ENCODE peak calls at places on chromosomes 12 and 14, in six cellular contexts. D is left ventricle myocardium inferior, W is lower leg skin, G is H7, T is body of pancreas, H is astrocyte of the spinal cord. M is an unnamed sample.

GRCh38 chr14:26332966-26333365 is 264.9 kb downstream of the NOVA1 start:
- DNase-seq in D (no peak), W (peak; percentile 34), G (no peak), T (no peak), H (no peak), M (no peak)

GRCh38 chr12:123142948-123143752 is 7.7 kb downstream of the PITPNM2 start:
- DNase-seq in D (no peak), W (no peak), G (no peak), T (no peak), H (peak; percentile 53), M (no peak)

GRCh38 chr14:80211143-80212024 is at the start of gene DIO2:
- DNase-seq in D (peak; percentile 56), W (peak; percentile 16), G (no peak), T (peak; percentile 60), H (no peak), M (no peak)

GRCh38 chr12:46578190-46578982 is 205.8 kb upstream of the SLC38A2 start:
- DNase-seq in D (no peak), W (no peak), G (no peak), T (no peak), H (no peak), M (no peak)

GRCh38 chr12:50221228-50222008 is 54.2 kb upstream of the CERS5 start:
- DNase-seq in D (no peak), W (no peak), G (peak; percentile 46), T (no peak), H (peak; percentile 91), M (no peak)

GRCh38 chr14:60254176-60254575 is 5.2 kb downstream of the PPM1A start:
- DNase-seq in D (no peak), W (no peak), G (no peak), T (peak; percentile 34), H (no peak), M (no peak)

GRCh38 chr12:132046561-132046960 is 96.8 kb downstream of the EP400 start:
- DNase-seq in D (no peak), W (no peak), G (no peak), T (no peak), H (peak; percentile 88), M (peak; percentile 42)

GRCh38 chr12:102396276-102396675 is 84.1 kb downstream of the IGF1 start:
- DNase-seq in D (no peak), W (no peak), G (no peak), T (no peak), H (no peak), M (no peak)

GRCh38 chr14:101525646-101526527 is 35.4 kb upstream of the DIO3 start:
- DNase-seq in D (no peak), W (no peak), G (no peak), T (no peak), H (no peak), M (no peak)

GRCh38 chr14:53715390-53715730 is 241.3 kb downstream of the BMP4 start:
- DNase-seq in D (no peak), W (no peak), G (no peak), T (no peak), H (peak; percentile 76), M (no peak)

GRCh38 chr12:59357811-59358210 is 238.0 kb upstream of the SLC16A7 start:
- DNase-seq in D (no peak), W (no peak), G (no peak), T (no peak), H (no peak), M (no peak)

GRCh38 chr14:91545946-91546716 is 36.0 kb upstream of the PPP4R3A start:
- DNase-seq in D (no peak), W (no peak), G (no peak), T (no peak), H (no peak), M (no peak)

GRCh38 chr12:53998900-53999236 is 1.1 kb upstream of the HOXC9 start:
- DNase-seq in D (no peak), W (no peak), G (no peak), T (no peak), H (no peak), M (no peak)

GRCh38 chr12:14841761-14842160 is 1.6 kb downstream of the ART4 start:
- DNase-seq in D (peak; percentile 56), W (peak; percentile 77), G (no peak), T (peak; percentile 68), H (peak; percentile 40), M (peak; percentile 83)

GRCh38 chr12:88556213-88556612 is 24.1 kb downstream of the KITLG start:
- DNase-seq in D (no peak), W (no peak), G (no peak), T (no peak), H (no peak), M (no peak)

GRCh38 chr12:6752181-6752930 is 585 bp downstream of the MLF2 start:
- DNase-seq in D (peak; percentile 55), W (peak; percentile 44), G (peak; percentile 84), T (peak; percentile 49), H (peak; percentile 52), M (peak; percentile 52)

GRCh38 chr14:26528415-26529182 is 69.2 kb downstream of the NOVA1 start:
- DNase-seq in D (peak; percentile 44), W (peak; percentile 29), G (no peak), T (peak; percentile 9), H (peak; percentile 25), M (no peak)

GRCh38 chr12:131074221-131075083 is 120.7 kb downstream of the ADGRD1 start:
- DNase-seq in D (peak; percentile 61), W (peak; percentile 47), G (peak; percentile 48), T (no peak), H (no peak), M (peak; percentile 63)

GRCh38 chr14:96083667-96084320 is 44.6 kb downstream of the C14orf132 start:
- DNase-seq in D (no peak), W (no peak), G (no peak), T (peak; percentile 77), H (no peak), M (no peak)

GRCh38 chr12:108722992-108723766 is 8.1 kb downstream of the CORO1C start:
- DNase-seq in D (no peak), W (peak; percentile 68), G (no peak), T (no peak), H (peak; percentile 80), M (peak; percentile 90)

GRCh38 chr12:95384785-95385184 is 89.2 kb upstream of the METAP2 start:
- DNase-seq in D (no peak), W (no peak), G (no peak), T (no peak), H (no peak), M (no peak)

GRCh38 chr12:92059976-92060375 is 85.7 kb downstream of the BTG1 start:
- DNase-seq in D (no peak), W (no peak), G (no peak), T (no peak), H (peak; percentile 74), M (no peak)

GRCh38 chr14:94650806-94651805 is 38.9 kb downstream of the SERPINA3 start:
- DNase-seq in D (no peak), W (no peak), G (no peak), T (no peak), H (no peak), M (no peak)

GRCh38 chr12:104462931-104463339 is 6.2 kb downstream of the CHST11 start:
- DNase-seq in D (no peak), W (no peak), G (no peak), T (no peak), H (no peak), M (no peak)

GRCh38 chr12:89907659-89908058 is 199.0 kb upstream of the ATP2B1 start:
- DNase-seq in D (no peak), W (no peak), G (no peak), T (no peak), H (no peak), M (no peak)

GRCh38 chr14:59028476-59029202 is 159.8 kb upstream of the DAAM1 start:
- DNase-seq in D (peak; percentile 51), W (peak; percentile 23), G (peak; percentile 32), T (peak; percentile 69), H (peak; percentile 94), M (peak; percentile 84)
- H3K4me3 ChIP-seq in D (no peak overlapping the region), W (no peak overlapping the region), G (no peak overlapping the region), T (no peak overlapping the region), H (no peak overlapping the region), M (no peak overlapping the region)

GRCh38 chr14:76376001-76376404 is at the start of gene ESRRB:
- DNase-seq in D (no peak), W (no peak), G (peak; percentile 86), T (no peak), H (no peak), M (no peak)

GRCh38 chr14:76375484-76375883 is 453 bp upstream of the ESRRB start:
- DNase-seq in D (no peak), W (no peak), G (no peak), T (no peak), H (no peak), M (no peak)

GRCh38 chr14:76376409-76376877 is 506 bp downstream of the ESRRB start:
- DNase-seq in D (no peak), W (no peak), G (no peak), T (no peak), H (no peak), M (no peak)

GRCh38 chr14:76376878-76377523 is 1.1 kb downstream of the ESRRB start:
- DNase-seq in D (no peak), W (no peak), G (peak; percentile 63), T (no peak), H (no peak), M (no peak)

GRCh38 chr14:76377675-76378074 is 1.7 kb downstream of the ESRRB start:
- DNase-seq in D (no peak), W (no peak), G (peak; percentile 41), T (no peak), H (no peak), M (no peak)
- H3K4me3 ChIP-seq in D (peak overlapping the region; percentile 54), W (no peak overlapping the region), G (peak overlapping the region; percentile 50), T (no peak overlapping the region), H (no peak overlapping the region), M (no peak overlapping the region)

DNA sequence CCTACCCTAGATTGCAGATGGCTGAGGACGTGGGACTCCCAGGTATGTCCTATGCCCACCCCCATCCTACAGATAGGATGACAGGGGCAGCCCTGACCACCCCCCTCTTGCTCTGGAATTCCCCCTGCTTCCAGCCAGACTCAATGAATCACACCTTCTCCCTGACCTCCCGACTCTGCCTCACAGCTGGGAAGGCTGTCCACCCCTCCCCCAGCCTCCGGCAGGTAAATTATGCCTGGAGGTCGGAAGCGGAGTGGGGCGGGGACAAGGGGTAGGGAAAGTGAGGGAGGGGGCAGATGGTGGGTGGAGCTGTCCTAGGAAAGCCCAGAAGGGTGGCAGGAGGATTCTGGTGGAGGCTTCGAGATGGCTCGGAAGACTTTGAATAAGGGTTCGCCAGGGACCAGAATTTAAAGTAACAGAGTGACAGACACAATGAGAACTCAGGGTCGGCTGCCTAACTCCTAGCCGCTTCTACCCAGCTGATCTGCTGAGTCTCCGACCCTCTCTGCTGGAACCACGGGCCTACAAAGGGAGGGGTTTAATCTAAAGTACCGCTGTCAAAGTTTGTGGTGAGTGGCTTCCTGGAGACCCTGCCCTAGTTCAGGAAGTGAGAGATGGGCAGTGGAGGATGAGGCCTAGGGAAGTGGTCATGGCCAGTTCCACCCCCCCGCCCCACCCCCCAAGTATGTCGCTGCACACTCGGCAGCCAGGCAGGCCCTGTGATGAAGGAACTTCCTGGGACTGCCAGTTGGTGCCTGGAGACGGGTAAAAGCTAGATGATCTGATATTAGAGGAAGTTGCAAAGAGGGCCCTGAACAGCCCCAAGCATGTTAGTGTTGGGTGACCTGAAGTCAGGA is 4.2 kb downstream of the PLEKHG3 start:
- DNase-seq in D (no peak), W (no peak), G (peak; percentile 92), T (peak; percentile 75), H (no peak), M (peak; percentile 44)
- H3K4me3 ChIP-seq in D (peak overlapping the region; percentile 81), W (no peak overlapping the region), G (peak overlapping the region; percentile 30), T (no peak overlapping the region), H (no peak overlapping the region), M (peak overlapping the region; percentile 3)

DNA sequence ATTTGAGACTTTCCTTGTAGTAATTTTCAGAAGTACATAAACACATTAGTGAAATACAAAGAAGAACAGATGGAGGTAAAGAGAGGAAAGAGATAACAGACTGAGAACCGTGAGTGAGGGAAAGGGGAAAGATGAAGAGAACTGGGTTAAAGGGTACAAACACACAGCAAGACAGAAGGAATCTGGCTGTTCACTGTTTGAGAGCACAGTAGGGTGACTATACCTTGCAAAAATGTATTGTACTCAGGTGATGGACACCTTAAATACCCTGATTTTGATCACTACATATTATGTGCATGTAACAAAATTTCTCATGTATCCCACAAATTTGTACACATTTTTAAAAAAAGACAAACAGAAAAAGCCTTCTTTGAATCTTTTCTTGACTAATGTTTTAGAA is 2.7 kb upstream of the TRHDE start:
- DNase-seq in D (no peak), W (no peak), G (no peak), T (no peak), H (no peak), M (peak; percentile 34)
- H3K4me3 ChIP-seq in D (no peak overlapping the region), W (no peak overlapping the region), G (no peak overlapping the region), T (no peak overlapping the region), H (peak overlapping the region; percentile 80), M (peak overlapping the region; percentile 75)

M was measured in SJSA1.